ENCODE peak calls at places on chromosome 12, in nine cellular contexts. J, X, C, A, N, B, W, Q and P are unnamed samples.
A peak's percentile ranks its signal among the peaks of the same experiment; 100 is the strongest.

GRCh38 chr12:51883998-51884675 is 3.8 kb upstream of the ANKRD33 start:
- DNase-seq in X (no peak), B (no peak), C (no peak), Q (no peak), J (no peak), A (no peak), W (no peak), N (no peak), P (no peak)

GRCh38 chr12:12726543-12727093 is 9.4 kb downstream of the CDKN1B start:
- DNase-seq in B (no peak), Q (no peak), J (no peak), A (peak; percentile 60), N (no peak), C (no peak), X (no peak), W (no peak), P (no peak)

GRCh38 chr12:57887631-57888406 is 41.3 kb upstream of the CTDSP2 start:
- DNase-seq in N (no peak), Q (no peak), B (no peak), C (no peak), A (no peak), W (no peak), J (no peak), X (peak; percentile 38), P (no peak)

GRCh38 chr12:112711507-112711906 is 80.0 kb upstream of the RPH3A start:
- DNase-seq in Q (no peak), A (no peak), N (no peak), J (no peak), X (no peak), B (no peak), W (no peak), C (no peak), P (no peak)

GRCh38 chr12:42485823-42486222 is 103.7 kb downstream of the PRICKLE1 start:
- DNase-seq in B (no peak), A (no peak), Q (no peak), X (peak; percentile 56), N (no peak), W (no peak), C (no peak), J (no peak), P (no peak)

GRCh38 chr12:85016423-85016822 is 19.7 kb downstream of the TSPAN19 start:
- DNase-seq in B (no peak), W (no peak), A (peak; percentile 99), Q (no peak), N (peak; percentile 70), J (no peak), X (no peak), C (no peak), P (no peak)

GRCh38 chr12:112978163-112979081 is at the start of gene OAS2:
- DNase-seq in J (peak; percentile 66), N (peak; percentile 73), B (peak; percentile 62), X (peak; percentile 9), A (no peak), W (peak; percentile 96), C (peak; percentile 89), Q (peak; percentile 65), P (no peak)

GRCh38 chr12:114935658-114936057 is 251.7 kb upstream of the TBX3 start:
- DNase-seq in N (no peak), X (no peak), J (no peak), Q (no peak), A (no peak), W (no peak), B (no peak), C (no peak), P (no peak)

GRCh38 chr12:91511795-91512420 is 329.3 kb upstream of the DCN start:
- DNase-seq in Q (no peak), X (no peak), A (no peak), J (no peak), B (no peak), C (no peak), W (no peak), N (no peak), P (no peak)

GRCh38 chr12:10276774-10277173 is 30.9 kb upstream of the KLRD1 start:
- DNase-seq in X (no peak), J (no peak), C (no peak), Q (no peak), W (no peak), B (no peak), A (no peak), N (no peak), P (no peak)

GRCh38 chr12:131684015-131684725 is 26.7 kb upstream of the SFSWAP start:
- DNase-seq in B (no peak), W (no peak), X (no peak), A (no peak), C (no peak), J (no peak), N (no peak), Q (no peak), P (peak; percentile 44)

GRCh38 chr12:59626382-59626781 is 30.6 kb downstream of the SLC16A7 start:
- DNase-seq in A (no peak), B (no peak), X (no peak), W (no peak), N (no peak), Q (no peak), J (no peak), C (no peak), P (no peak)

GRCh38 chr12:67943295-67943892 is 45.9 kb upstream of the IFNG-AS1 start:
- DNase-seq in A (no peak), J (peak; percentile 43), B (peak; percentile 58), C (peak; percentile 67), Q (peak; percentile 20), X (no peak), W (peak; percentile 68), N (peak; percentile 51), P (peak; percentile 63)

GRCh38 chr12:79837575-79837974 is 97.3 kb downstream of the PPP1R12A start:
- DNase-seq in J (no peak), W (no peak), B (no peak), N (no peak), Q (no peak), A (no peak), X (no peak), C (no peak), P (no peak)

GRCh38 chr12:4025420-4026358 is 152.5 kb upstream of the PARP11 start:
- DNase-seq in X (peak; percentile 97), Q (no peak), N (no peak), J (no peak), B (no peak), A (no peak), C (no peak), W (no peak), P (no peak)

GRCh38 chr12:114916124-114916523 is 232.1 kb upstream of the TBX3 start:
- DNase-seq in N (peak; percentile 82), B (no peak), C (no peak), A (peak; percentile 31), X (no peak), W (no peak), Q (no peak), J (no peak), P (no peak)

GRCh38 chr12:56420411-56420810 is 28.8 kb downstream of the TIMELESS start:
- DNase-seq in X (no peak), N (no peak), Q (no peak), A (no peak), C (no peak), W (no peak), J (no peak), B (no peak), P (no peak)

GRCh38 chr12:94650143-94651056 is at the start of gene TMCC3:
- DNase-seq in J (peak; percentile 13), Q (no peak), N (no peak), X (peak; percentile 36), C (peak; percentile 49), B (no peak), A (no peak), W (no peak), P (peak; percentile 47)

GRCh38 chr12:52561880-52562449 is 9.0 kb upstream of the KRT71 start:
- DNase-seq in N (no peak), Q (no peak), C (no peak), A (no peak), B (no peak), J (no peak), X (no peak), W (no peak), P (no peak)

GRCh38 chr12:27974735-27975221 is 2.2 kb upstream of the PTHLH start:
- DNase-seq in W (no peak), C (no peak), A (no peak), B (no peak), Q (no peak), N (no peak), J (no peak), X (peak; percentile 18), P (no peak)

GRCh38 chr12:116659771-116660481 is 77.9 kb downstream of the SPRING1 start:
- DNase-seq in X (peak; percentile 48), B (no peak), Q (no peak), N (no peak), A (no peak), J (no peak), W (no peak), C (no peak), P (no peak)

GRCh38 chr12:119693006-119693405 is 25.1 kb downstream of the PRKAB1 start:
- DNase-seq in A (peak; percentile 83), J (no peak), W (no peak), Q (no peak), N (peak; percentile 95), B (no peak), X (no peak), C (no peak), P (no peak)

GRCh38 chr12:94621662-94622359 is 28.5 kb downstream of the TMCC3 start:
- DNase-seq in J (no peak), A (peak; percentile 61), C (peak; percentile 49), N (no peak), Q (no peak), B (peak; percentile 32), W (peak; percentile 79), X (no peak), P (no peak)

GRCh38 chr12:95601091-95601490 is 49.8 kb upstream of the USP44 start:
- DNase-seq in Q (no peak), C (no peak), N (no peak), W (no peak), J (no peak), B (no peak), A (no peak), X (no peak), P (no peak)

GRCh38 chr12:40692617-40693502 is 621 bp downstream of the CNTN1 start:
- DNase-seq in W (no peak), C (no peak), Q (no peak), X (peak; percentile 32), N (no peak), B (no peak), J (no peak), A (no peak), P (no peak)

GRCh38 chr12:68237068-68237467 is 11.5 kb upstream of the IL26 start:
- DNase-seq in Q (no peak), C (no peak), A (no peak), W (no peak), X (no peak), B (no peak), N (no peak), J (no peak), P (no peak)

GRCh38 chr12:127785936-127786335 is 481.0 kb upstream of the TMEM132C start:
- DNase-seq in Q (no peak), N (no peak), J (no peak), B (no peak), X (no peak), W (no peak), C (no peak), A (no peak), P (no peak)